ENCODE peak calls at places on chromosomes 2 and 18, in five cellular contexts. One of them, this sample, is unnamed.

GRCh38 chr2:236168110-236169067 is at the start of gene GBX2:
- DNase-seq in upper lobe of left lung: no peak
- DNase-seq in SK-N-SH: peak
- DNase-seq in spleen: peak
- DNase-seq in breast epithelium: no peak
- DNase-seq in this sample: no peak

GRCh38 chr2:12416600-12416999 is 300.1 kb upstream of the TRIB2 start:
- DNase-seq in SK-N-SH: no peak
- DNase-seq in spleen: peak
- DNase-seq in breast epithelium: no peak
- DNase-seq in upper lobe of left lung: peak
- DNase-seq in this sample: peak

GRCh38 chr2:75277111-75277510 is 77.8 kb upstream of the TACR1 start:
- DNase-seq in SK-N-SH: no peak
- DNase-seq in spleen: no peak
- DNase-seq in breast epithelium: no peak
- DNase-seq in upper lobe of left lung: no peak
- DNase-seq in this sample: no peak

GRCh38 chr18:79383388-79384056 is 12.2 kb upstream of the NFATC1 start:
- DNase-seq in upper lobe of left lung: no peak
- DNase-seq in breast epithelium: no peak
- DNase-seq in SK-N-SH: peak
- DNase-seq in spleen: peak
- DNase-seq in this sample: no peak

GRCh38 chr2:225471039-225471438 is 71.5 kb downstream of the NYAP2 start:
- DNase-seq in spleen: no peak
- DNase-seq in upper lobe of left lung: no peak
- DNase-seq in SK-N-SH: no peak
- DNase-seq in breast epithelium: no peak
- DNase-seq in this sample: no peak

GRCh38 chr2:127094509-127095366 is 12.2 kb downstream of the BIN1 start:
- DNase-seq in upper lobe of left lung: peak
- DNase-seq in breast epithelium: no peak
- DNase-seq in spleen: peak
- DNase-seq in SK-N-SH: peak
- DNase-seq in this sample: peak

GRCh38 chr2:240605867-240606743 is 19.2 kb upstream of the GPR35 start:
- DNase-seq in upper lobe of left lung: no peak
- DNase-seq in SK-N-SH: no peak
- DNase-seq in spleen: peak
- DNase-seq in breast epithelium: no peak
- DNase-seq in this sample: no peak

GRCh38 chr18:70490008-70490933 is 201.4 kb downstream of the SOCS6 start:
- DNase-seq in spleen: no peak
- DNase-seq in upper lobe of left lung: no peak
- DNase-seq in breast epithelium: no peak
- DNase-seq in SK-N-SH: peak
- DNase-seq in this sample: peak

GRCh38 chr2:7430869-7431641 is 513.8 kb downstream of the RNF144A start:
- DNase-seq in spleen: peak
- DNase-seq in SK-N-SH: no peak
- DNase-seq in breast epithelium: peak
- DNase-seq in upper lobe of left lung: peak
- DNase-seq in this sample: peak

GRCh38 chr2:12950957-12951656 is 234.4 kb downstream of the TRIB2 start:
- DNase-seq in breast epithelium: no peak
- DNase-seq in spleen: no peak
- DNase-seq in SK-N-SH: no peak
- DNase-seq in upper lobe of left lung: no peak
- DNase-seq in this sample: no peak

GRCh38 chr18:31929273-31929672 is 13.7 kb downstream of the TRAPPC8 start:
- DNase-seq in upper lobe of left lung: no peak
- DNase-seq in breast epithelium: no peak
- DNase-seq in spleen: no peak
- DNase-seq in SK-N-SH: no peak
- DNase-seq in this sample: no peak

GRCh38 chr18:34659579-34660517 is 50.2 kb upstream of the DTNA start:
- DNase-seq in SK-N-SH: peak
- DNase-seq in breast epithelium: peak
- DNase-seq in spleen: peak
- DNase-seq in upper lobe of left lung: peak
- DNase-seq in this sample: peak

GRCh38 chr2:164044637-164045036 is 308.8 kb upstream of the FIGN start:
- DNase-seq in upper lobe of left lung: no peak
- DNase-seq in SK-N-SH: no peak
- DNase-seq in spleen: no peak
- DNase-seq in breast epithelium: peak
- DNase-seq in this sample: no peak

GRCh38 chr2:206531996-206532543 is 88.7 kb downstream of the ADAM23 start:
- DNase-seq in SK-N-SH: no peak
- DNase-seq in upper lobe of left lung: no peak
- DNase-seq in spleen: no peak
- DNase-seq in breast epithelium: no peak
- DNase-seq in this sample: no peak

GRCh38 chr18:46939337-46939963 is 22.0 kb downstream of the KATNAL2 start:
- DNase-seq in breast epithelium: no peak
- DNase-seq in SK-N-SH: no peak
- DNase-seq in spleen: no peak
- DNase-seq in upper lobe of left lung: no peak
- DNase-seq in this sample: no peak

GRCh38 chr2:111139637-111140317 is 19.1 kb downstream of the BCL2L11 start:
- DNase-seq in SK-N-SH: no peak
- DNase-seq in spleen: no peak
- DNase-seq in upper lobe of left lung: no peak
- DNase-seq in breast epithelium: peak
- DNase-seq in this sample: peak

GRCh38 chr2:18149660-18150246 is 271.3 kb downstream of the KCNS3 start:
- DNase-seq in breast epithelium: no peak
- DNase-seq in upper lobe of left lung: no peak
- DNase-seq in spleen: no peak
- DNase-seq in SK-N-SH: peak
- DNase-seq in this sample: no peak

GRCh38 chr2:194319222-194319992 is 1337.6 kb upstream of the SLC39A10 start:
- DNase-seq in breast epithelium: no peak
- DNase-seq in upper lobe of left lung: no peak
- DNase-seq in SK-N-SH: peak
- DNase-seq in spleen: no peak
- DNase-seq in this sample: no peak

GRCh38 chr2:119544075-119545031 is at the start of gene CFAP221:
- DNase-seq in SK-N-SH: peak
- DNase-seq in breast epithelium: peak
- DNase-seq in spleen: peak
- DNase-seq in upper lobe of left lung: peak
- DNase-seq in this sample: peak

GRCh38 chr2:70937866-70938579 is 2.3 kb downstream of the ATP6V1B1 start:
- DNase-seq in breast epithelium: no peak
- DNase-seq in upper lobe of left lung: no peak
- DNase-seq in SK-N-SH: no peak
- DNase-seq in spleen: no peak
- DNase-seq in this sample: no peak

GRCh38 chr2:3423492-3424170 is 44.1 kb downstream of the TRAPPC12 start:
- DNase-seq in upper lobe of left lung: peak
- DNase-seq in breast epithelium: peak
- DNase-seq in spleen: peak
- DNase-seq in SK-N-SH: peak
- DNase-seq in this sample: peak

GRCh38 chr2:11562476-11562875 is 28.6 kb downstream of the GREB1 start:
- DNase-seq in breast epithelium: no peak
- DNase-seq in upper lobe of left lung: peak
- DNase-seq in spleen: peak
- DNase-seq in SK-N-SH: no peak
- DNase-seq in this sample: no peak

GRCh38 chr2:10548626-10549025 is 100.5 kb upstream of the ODC1 start:
- DNase-seq in spleen: no peak
- DNase-seq in upper lobe of left lung: no peak
- DNase-seq in SK-N-SH: peak
- DNase-seq in breast epithelium: no peak
- DNase-seq in this sample: no peak

GRCh38 chr18:10787293-10787901 is 261.6 kb downstream of the NAPG start:
- DNase-seq in breast epithelium: no peak
- DNase-seq in SK-N-SH: peak
- DNase-seq in upper lobe of left lung: peak
- DNase-seq in spleen: peak
- DNase-seq in this sample: peak

GRCh38 chr2:202938960-202939359 is 26.9 kb downstream of the CARF start:
- DNase-seq in spleen: no peak
- DNase-seq in SK-N-SH: no peak
- DNase-seq in breast epithelium: no peak
- DNase-seq in upper lobe of left lung: no peak
- DNase-seq in this sample: no peak

GRCh38 chr2:202934456-202934855 is 22.4 kb downstream of the CARF start:
- DNase-seq in SK-N-SH: no peak
- DNase-seq in upper lobe of left lung: no peak
- DNase-seq in breast epithelium: no peak
- DNase-seq in spleen: no peak
- DNase-seq in this sample: no peak

GRCh38 chr2:202932425-202933138 is 20.5 kb downstream of the CARF start:
- DNase-seq in SK-N-SH: no peak
- DNase-seq in breast epithelium: no peak
- DNase-seq in upper lobe of left lung: no peak
- DNase-seq in spleen: no peak
- DNase-seq in this sample: no peak

GRCh38 chr2:202933958-202934357 is 21.9 kb downstream of the CARF start:
- DNase-seq in SK-N-SH: no peak
- DNase-seq in spleen: no peak
- DNase-seq in upper lobe of left lung: no peak
- DNase-seq in breast epithelium: no peak
- DNase-seq in this sample: no peak

DNA sequence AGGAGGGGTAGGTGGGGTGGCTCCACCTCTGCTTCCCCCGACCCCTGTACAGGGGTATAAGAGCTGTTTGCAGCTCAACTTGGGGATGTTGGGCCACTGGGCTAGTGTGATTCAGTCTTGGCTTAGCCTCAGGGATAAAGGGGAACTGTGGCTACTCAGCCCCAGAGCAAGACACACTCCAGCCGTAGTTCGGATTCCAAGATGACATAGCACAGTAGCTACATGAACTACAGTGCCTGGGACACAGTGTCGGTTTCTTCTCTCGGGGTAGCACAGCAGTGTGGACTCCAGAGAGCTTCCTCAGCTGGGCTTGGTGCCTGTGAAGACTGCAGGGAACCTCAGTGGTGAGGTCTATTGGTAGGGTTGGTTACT is 21.1 kb downstream of the CARF start:
- DNase-seq in spleen: no peak
- DNase-seq in SK-N-SH: no peak
- DNase-seq in upper lobe of left lung: no peak
- DNase-seq in breast epithelium: no peak
- DNase-seq in this sample: no peak
- H3K27ac ChIP-seq in spleen: no peak
- H3K27ac ChIP-seq in SK-N-SH: no peak
- H3K27ac ChIP-seq in upper lobe of left lung: no peak
- H3K27ac ChIP-seq in breast epithelium: peak
- H3K27ac ChIP-seq in this sample: no peak

GRCh38 chr2:170770304-170771048 is at the start of gene ERICH2:
- DNase-seq in upper lobe of left lung: peak
- DNase-seq in spleen: peak
- DNase-seq in SK-N-SH: peak
- DNase-seq in breast epithelium: peak
- DNase-seq in this sample: peak
- TF ChIP-seq POLR2AphosphoS5 in upper lobe of left lung: no peak
- TF ChIP-seq POLR2AphosphoS5 in spleen: peak
- TF ChIP-seq POLR2AphosphoS5 in SK-N-SH: no peak
- TF ChIP-seq POLR2AphosphoS5 in breast epithelium: no peak
- TF ChIP-seq POLR2AphosphoS5 in this sample: peak

GRCh38 chr2:140990416-140990815 is 1140.4 kb downstream of the LRP1B start:
- DNase-seq in SK-N-SH: no peak
- DNase-seq in spleen: no peak
- DNase-seq in breast epithelium: no peak
- DNase-seq in upper lobe of left lung: no peak
- DNase-seq in this sample: no peak

GRCh38 chr2:140988597-140988996 is 1142.2 kb downstream of the LRP1B start:
- DNase-seq in breast epithelium: no peak
- DNase-seq in SK-N-SH: no peak
- DNase-seq in upper lobe of left lung: no peak
- DNase-seq in spleen: no peak
- DNase-seq in this sample: no peak

DNA sequence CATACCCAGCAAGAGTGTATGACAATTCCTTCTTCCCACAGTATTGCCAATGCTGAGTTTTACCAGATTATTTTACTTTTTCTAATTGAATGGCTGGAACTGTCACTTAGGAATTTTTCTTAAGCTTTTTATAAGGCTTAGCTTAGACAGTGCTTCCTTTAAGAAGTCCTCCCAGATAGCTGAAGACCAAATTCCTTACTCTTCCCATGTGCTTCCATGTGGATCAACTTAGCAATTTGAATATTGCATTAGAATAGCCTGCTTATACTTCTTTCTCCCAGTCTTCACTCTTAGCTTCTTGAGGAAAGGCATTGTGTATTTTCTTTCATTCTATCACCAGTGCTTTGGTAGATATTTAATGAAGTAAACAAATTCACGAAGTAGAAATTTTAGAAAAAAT is 1144.4 kb downstream of the LRP1B start:
- DNase-seq in SK-N-SH: no peak
- DNase-seq in spleen: no peak
- DNase-seq in upper lobe of left lung: no peak
- DNase-seq in breast epithelium: no peak
- DNase-seq in this sample: no peak
- H3K27ac ChIP-seq in SK-N-SH: no peak
- H3K27ac ChIP-seq in spleen: no peak
- H3K27ac ChIP-seq in upper lobe of left lung: no peak
- H3K27ac ChIP-seq in breast epithelium: no peak
- H3K27ac ChIP-seq in this sample: no peak

GRCh38 chr2:45964226-45964841 is 312.9 kb downstream of the PRKCE start:
- DNase-seq in SK-N-SH: peak
- DNase-seq in upper lobe of left lung: peak
- DNase-seq in spleen: peak
- DNase-seq in breast epithelium: peak
- DNase-seq in this sample: peak
- TF ChIP-seq POLR2AphosphoS5 in SK-N-SH: peak
- TF ChIP-seq POLR2AphosphoS5 in upper lobe of left lung: peak
- TF ChIP-seq POLR2AphosphoS5 in spleen: no peak
- TF ChIP-seq POLR2AphosphoS5 in breast epithelium: peak
- TF ChIP-seq POLR2AphosphoS5 in this sample: peak

GRCh38 chr2:37246205-37246604 is 14.7 kb downstream of the NDUFAF7 start:
- DNase-seq in breast epithelium: no peak
- DNase-seq in SK-N-SH: no peak
- DNase-seq in spleen: no peak
- DNase-seq in upper lobe of left lung: no peak
- DNase-seq in this sample: no peak

GRCh38 chr2:37243435-37243834 is 12.0 kb downstream of the NDUFAF7 start:
- DNase-seq in upper lobe of left lung: no peak
- DNase-seq in breast epithelium: no peak
- DNase-seq in SK-N-SH: no peak
- DNase-seq in spleen: no peak
- DNase-seq in this sample: no peak

GRCh38 chr2:37244017-37244416 is 12.6 kb downstream of the NDUFAF7 start:
- DNase-seq in breast epithelium: no peak
- DNase-seq in upper lobe of left lung: no peak
- DNase-seq in SK-N-SH: no peak
- DNase-seq in spleen: no peak
- DNase-seq in this sample: no peak
- H3K27ac ChIP-seq in breast epithelium: no peak
- H3K27ac ChIP-seq in upper lobe of left lung: peak
- H3K27ac ChIP-seq in SK-N-SH: no peak
- H3K27ac ChIP-seq in spleen: no peak
- H3K27ac ChIP-seq in this sample: no peak

This sample was measured in stomach.